ENCODE peak calls at places on chromosomes 16 and 17, in seven cellular contexts. D, T, I, W, K, Z and S are unnamed samples.

GRCh38 chr16:79843631-79844043 is 243.1 kb upstream of the MAF start:
- ATAC-seq in D (no peak), W (no peak), Z (no peak), K (no peak), I (no peak), T (no peak), S (peak; percentile 57)

GRCh38 chr17:36667922-36668321 is 66.5 kb downstream of the MRM1 start:
- ATAC-seq in W (no peak), I (no peak), K (no peak), D (no peak), Z (no peak), T (no peak), S (no peak)

GRCh38 chr17:66414528-66415175 is 112.2 kb downstream of the PRKCA start:
- ATAC-seq in T (no peak), K (no peak), I (no peak), D (no peak), Z (peak; percentile 42), W (no peak), S (no peak)

GRCh38 chr17:82876602-82877391 is 37.0 kb upstream of the ZNF750 start:
- ATAC-seq in T (peak; percentile 95), K (no peak), Z (peak; percentile 94), W (peak; percentile 96), D (peak; percentile 97), I (peak; percentile 91), S (peak; percentile 44)

GRCh38 chr17:65553646-65554567 is 7.5 kb downstream of the AXIN2 start:
- ATAC-seq in D (no peak), K (no peak), I (peak; percentile 70), W (no peak), T (no peak), Z (no peak), S (no peak)

GRCh38 chr17:40322417-40323315 is 13.7 kb downstream of the RARA start:
- ATAC-seq in K (peak; percentile 38), T (peak; percentile 35), I (no peak), W (peak; percentile 17), Z (peak; percentile 7), D (peak; percentile 16), S (peak; percentile 3)

GRCh38 chr17:39208136-39208535 is 8.1 kb downstream of the RPL19 start:
- ATAC-seq in T (no peak), I (no peak), W (no peak), D (no peak), K (peak; percentile 12), Z (no peak), S (peak; percentile 35)

GRCh38 chr16:14608604-14609003 is 21.5 kb downstream of the PARN start:
- ATAC-seq in D (no peak), I (no peak), T (no peak), W (no peak), K (no peak), Z (no peak), S (no peak)

GRCh38 chr16:77949445-77949844 is 72.9 kb upstream of the CLEC3A start:
- ATAC-seq in D (no peak), T (peak; percentile 70), I (no peak), W (peak; percentile 87), K (no peak), Z (no peak), S (no peak)

GRCh38 chr16:89502319-89502843 is 5.8 kb upstream of the SPG7 start:
- ATAC-seq in Z (peak; percentile 80), I (no peak), W (no peak), T (no peak), D (peak; percentile 63), K (no peak), S (peak; percentile 57)

GRCh38 chr17:58570758-58571157 is 56.3 kb upstream of the MTMR4 start:
- ATAC-seq in Z (no peak), K (no peak), T (no peak), I (no peak), D (no peak), W (no peak), S (no peak)

GRCh38 chr16:81514041-81514559 is 69.5 kb downstream of the CMIP start:
- ATAC-seq in I (peak; percentile 9), Z (no peak), K (no peak), D (no peak), T (peak; percentile 40), W (peak; percentile 28), S (peak; percentile 29)

GRCh38 chr17:21081967-21082366 is 39.2 kb upstream of the USP22 start:
- ATAC-seq in T (no peak), Z (no peak), D (no peak), K (no peak), W (no peak), I (no peak), S (peak; percentile 38)

GRCh38 chr17:43406676-43407645 is 8.2 kb downstream of the ARL4D start:
- ATAC-seq in Z (no peak), D (no peak), K (no peak), I (no peak), T (no peak), W (no peak), S (no peak)

GRCh38 chr17:4858068-4858879 is 25.1 kb downstream of the MINK1 start:
- ATAC-seq in W (peak; percentile 69), T (peak; percentile 35), I (peak; percentile 63), Z (peak; percentile 42), K (no peak), D (peak; percentile 52), S (no peak)

GRCh38 chr16:88784074-88784855 is 755 bp downstream of the PIEZO1 start:
- ATAC-seq in Z (peak; percentile 63), D (peak; percentile 39), I (peak; percentile 39), T (peak; percentile 69), K (peak; percentile 18), W (peak; percentile 69), S (peak; percentile 48)

GRCh38 chr17:62822080-62822904 is 14.2 kb upstream of the MARCHF10 start:
- ATAC-seq in Z (no peak), W (no peak), K (no peak), I (peak; percentile 28), D (no peak), T (no peak), S (no peak)

GRCh38 chr16:85396879-85397871 is 215.9 kb upstream of the GSE1 start:
- ATAC-seq in K (no peak), D (no peak), I (no peak), Z (peak; percentile 11), T (no peak), W (no peak), S (peak; percentile 49)

GRCh38 chr16:8763899-8764298 is 33.5 kb downstream of the TMEM186 start:
- ATAC-seq in T (no peak), K (no peak), D (no peak), I (no peak), Z (no peak), W (no peak), S (no peak)

GRCh38 chr17:42832213-42832933 is 824 bp upstream of the PSME3 start:
- ATAC-seq in W (peak; percentile 7), T (no peak), I (peak; percentile 25), Z (peak; percentile 29), D (peak; percentile 24), K (peak; percentile 6), S (peak; percentile 8)

GRCh38 chr17:47192549-47192948 is 3.5 kb upstream of the CDC27 start:
- ATAC-seq in K (no peak), I (no peak), W (no peak), Z (no peak), D (no peak), T (no peak), S (no peak)